ENCODE peak calls at places on chromosomes 12 and 14, in five cellular contexts. T, K, S, L and Z are unnamed samples.

GRCh38 chr12:121792607-121793500 is 634 bp downstream of the RHOF start:
- DNase-seq in S (peak; percentile 84), K (no peak), T (no peak), L (no peak), Z (no peak)

GRCh38 chr14:95915326-95915725 is 38.7 kb downstream of the TUNAR start:
- DNase-seq in L (no peak), S (no peak), T (no peak), K (peak; percentile 82), Z (no peak)

GRCh38 chr14:105322791-105323556 is 8.4 kb downstream of the PACS2 start:
- DNase-seq in S (no peak), L (no peak), T (no peak), K (no peak), Z (no peak)

GRCh38 chr14:62914025-62914424 is 131.2 kb downstream of the KCNH5 start:
- DNase-seq in T (no peak), S (no peak), L (peak; percentile 68), K (no peak), Z (no peak)

GRCh38 chr14:37054144-37054543 is 118.3 kb downstream of the SLC25A21 start:
- DNase-seq in L (no peak), K (no peak), S (no peak), T (no peak), Z (no peak)

GRCh38 chr12:105523164-105524057 is 192.9 kb downstream of the C12orf75 start:
- DNase-seq in L (peak; percentile 97), T (no peak), K (no peak), S (peak; percentile 74), Z (peak; percentile 86)

GRCh38 chr12:47995976-47996375 is 8.3 kb downstream of the COL2A1 start:
- DNase-seq in T (no peak), S (no peak), L (peak; percentile 81), K (no peak), Z (no peak)

GRCh38 chr12:104823985-104824441 is 134.1 kb downstream of the SLC41A2 start:
- DNase-seq in L (no peak), T (no peak), S (peak; percentile 71), K (no peak), Z (no peak)

GRCh38 chr14:49551569-49551968 is 34.6 kb downstream of the RPS29 start:
- DNase-seq in S (no peak), T (no peak), K (no peak), L (no peak), Z (no peak)

GRCh38 chr12:120145164-120145563 is 28.6 kb upstream of the RAB35 start:
- DNase-seq in L (no peak), K (no peak), T (no peak), S (no peak), Z (no peak)

GRCh38 chr12:18171571-18171970 is 81.6 kb upstream of the RERGL start:
- DNase-seq in L (peak; percentile 63), K (no peak), S (no peak), T (no peak), Z (no peak)

GRCh38 chr14:105083926-105084685 is 18.9 kb upstream of the GPR132 start:
- DNase-seq in K (no peak), L (no peak), T (no peak), S (peak; percentile 22), Z (no peak)

GRCh38 chr14:20787025-20787424 is 6.0 kb downstream of the RNASE6 start:
- DNase-seq in S (no peak), L (no peak), T (no peak), K (no peak), Z (no peak)

GRCh38 chr12:95653761-95654546 is 102.7 kb upstream of the USP44 start:
- DNase-seq in S (no peak), K (no peak), L (peak; percentile 47), T (no peak), Z (peak; percentile 25)

GRCh38 chr12:70258605-70259403 is 15.6 kb downstream of the CNOT2 start:
- DNase-seq in S (no peak), T (no peak), L (no peak), K (no peak), Z (no peak)

GRCh38 chr14:81464253-81465001 is 64.3 kb upstream of the STON2 start:
- DNase-seq in K (no peak), S (no peak), L (peak; percentile 39), T (peak; percentile 25), Z (no peak)

GRCh38 chr12:65825573-65826512 is 1.6 kb downstream of the HMGA2 start:
- DNase-seq in L (peak; percentile 63), T (no peak), K (no peak), S (peak; percentile 65), Z (no peak)

GRCh38 chr14:103997391-103997790 is 55.1 kb upstream of the RD3L start:
- DNase-seq in T (no peak), K (no peak), S (no peak), L (no peak), Z (no peak)

GRCh38 chr12:25972783-25973182 is 14.3 kb downstream of the RASSF8 start:
- DNase-seq in T (no peak), K (no peak), S (no peak), L (peak; percentile 84), Z (no peak)

GRCh38 chr12:9702239-9702638 is 30.7 kb downstream of the CLECL1 start:
- DNase-seq in T (no peak), L (no peak), K (no peak), S (no peak), Z (no peak)

GRCh38 chr14:38078393-38078792 is 129.3 kb upstream of the SSTR1 start:
- DNase-seq in L (no peak), S (no peak), T (no peak), K (no peak), Z (no peak)

GRCh38 chr12:124713436-124714082 is 146.1 kb upstream of the NCOR2 start:
- DNase-seq in T (peak; percentile 28), L (peak; percentile 95), S (no peak), K (no peak), Z (no peak)

GRCh38 chr14:103343164-103343879 is 9.3 kb downstream of the EIF5 start:
- DNase-seq in S (no peak), T (no peak), K (no peak), L (no peak), Z (no peak)